ENCODE peak calls at places on chromosomes 7 and 10, in four cellular contexts. G is CD8-positive, alpha-beta T cell; K is neural crest cell; X is endodermal cell. H is an unnamed sample.

GRCh38 chr10:124033887-124034218 is 59.5 kb downstream of the CHST15 start:
- DNase-seq in G (no peak), K (no peak), X (no peak), H (no peak)

GRCh38 chr10:128095023-128095752 is 31.0 kb downstream of the MKI67 start:
- DNase-seq in G (peak), K (no peak), X (peak), H (no peak)

GRCh38 chr10:94193466-94193924 is 169.2 kb downstream of the NOC3L start:
- DNase-seq in G (no peak), K (no peak), X (peak), H (no peak)

GRCh38 chr7:138669364-138669763 is 31.8 kb downstream of the SVOPL start:
- DNase-seq in G (no peak), K (no peak), X (no peak), H (no peak)

GRCh38 chr7:4109481-4110110 is 572.5 kb upstream of the FOXK1 start:
- DNase-seq in G (no peak), K (no peak), X (no peak), H (no peak)

GRCh38 chr10:34731885-34732701 is 83.0 kb downstream of the PARD3 start:
- DNase-seq in G (no peak), K (no peak), X (no peak), H (no peak)

GRCh38 chr10:113235505-113235904 is 285.5 kb downstream of the TCF7L2 start:
- DNase-seq in G (no peak), K (no peak), X (no peak), H (no peak)

GRCh38 chr7:4753610-4754432 is 21.6 kb upstream of the AP5Z1 start:
- DNase-seq in G (peak), K (peak), X (peak), H (peak)

GRCh38 chr10:4546500-4546899 is 279.5 kb upstream of the AKR1E2 start:
- DNase-seq in G (no peak), K (no peak), X (no peak), H (no peak)

GRCh38 chr7:127824682-127825081 is 172.7 kb downstream of the SND1 start:
- DNase-seq in G (no peak), K (no peak), X (no peak), H (no peak)

GRCh38 chr7:77940647-77941046 is 142.1 kb downstream of the PHTF2 start:
- DNase-seq in G (no peak), K (peak), X (peak), H (no peak)

GRCh38 chr10:129096340-129096984 is 370.6 kb upstream of the MGMT start:
- DNase-seq in G (no peak), K (no peak), X (no peak), H (no peak)

GRCh38 chr7:20508109-20508508 is 107.4 kb upstream of the ABCB5 start:
- DNase-seq in G (no peak), K (no peak), X (peak), H (no peak)

GRCh38 chr10:116831790-116832189 is 17.5 kb upstream of the ENO4 start:
- DNase-seq in G (no peak), K (no peak), X (peak), H (no peak)

GRCh38 chr10:109914966-109915365 is 8.3 kb downstream of the XPNPEP1 start:
- DNase-seq in G (peak), K (no peak), X (no peak), H (no peak)

GRCh38 chr7:92621026-92621540 is 30.9 kb upstream of the FAM133B start:
- DNase-seq in G (peak), K (peak), X (peak), H (no peak)

GRCh38 chr10:29502351-29502750 is 132.4 kb downstream of the SVIL start:
- DNase-seq in G (no peak), K (no peak), X (no peak), H (no peak)

GRCh38 chr7:37420931-37421330 is 27.7 kb downstream of the ELMO1 start:
- DNase-seq in G (no peak), K (no peak), X (no peak), H (no peak)

GRCh38 chr10:130560079-130560478 is 423.9 kb downstream of the GLRX3 start:
- DNase-seq in G (no peak), K (no peak), X (no peak), H (no peak)

GRCh38 chr10:5038703-5039102 is 35.0 kb upstream of the AKR1C2 start:
- DNase-seq in G (no peak), K (no peak), X (no peak), H (no peak)

GRCh38 chr7:128453836-128454804 is 1.6 kb upstream of the HILPDA start:
- DNase-seq in G (no peak), K (peak), X (peak), H (no peak)

GRCh38 chr7:133051066-133051465 is 30.8 kb downstream of the CHCHD3 start:
- DNase-seq in G (no peak), K (no peak), X (no peak), H (no peak)
- TF ChIP-seq CTCF in G (no peak), K (peak), X (peak), H (peak)

GRCh38 chr10:83045731-83046130 is 1093.6 kb upstream of the GHITM start:
- DNase-seq in G (no peak), K (no peak), X (no peak), H (no peak)

DNA sequence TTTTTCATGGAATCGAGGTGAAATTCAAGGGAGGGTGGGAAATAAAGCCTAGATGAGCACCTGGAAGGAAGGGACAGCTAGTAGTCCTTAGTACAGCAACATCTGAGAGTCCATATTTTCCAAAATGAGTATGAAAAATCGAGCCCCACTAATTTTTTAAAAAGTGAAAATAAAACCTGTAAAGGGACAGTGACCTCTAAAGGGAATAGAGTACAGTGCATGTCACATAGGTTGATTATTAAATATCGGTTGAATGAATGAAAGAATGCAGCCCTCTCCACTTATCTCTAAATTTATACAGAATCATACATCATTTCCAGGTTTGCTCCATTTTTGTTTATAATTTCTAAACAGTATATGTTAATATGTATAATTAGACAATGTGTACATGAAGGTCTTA is 1088.5 kb upstream of the GHITM start:
- DNase-seq in G (no peak), K (no peak), X (no peak), H (no peak)
- TF ChIP-seq CTCF in G (no peak), K (no peak), X (peak), H (no peak)

GRCh38 chr10:101769541-101770180 is 6.3 kb downstream of the FGF8 start:
- DNase-seq in G (no peak), K (no peak), X (peak), H (no peak)
- TF ChIP-seq CTCF in G (no peak), K (no peak), X (peak), H (no peak)

DNA sequence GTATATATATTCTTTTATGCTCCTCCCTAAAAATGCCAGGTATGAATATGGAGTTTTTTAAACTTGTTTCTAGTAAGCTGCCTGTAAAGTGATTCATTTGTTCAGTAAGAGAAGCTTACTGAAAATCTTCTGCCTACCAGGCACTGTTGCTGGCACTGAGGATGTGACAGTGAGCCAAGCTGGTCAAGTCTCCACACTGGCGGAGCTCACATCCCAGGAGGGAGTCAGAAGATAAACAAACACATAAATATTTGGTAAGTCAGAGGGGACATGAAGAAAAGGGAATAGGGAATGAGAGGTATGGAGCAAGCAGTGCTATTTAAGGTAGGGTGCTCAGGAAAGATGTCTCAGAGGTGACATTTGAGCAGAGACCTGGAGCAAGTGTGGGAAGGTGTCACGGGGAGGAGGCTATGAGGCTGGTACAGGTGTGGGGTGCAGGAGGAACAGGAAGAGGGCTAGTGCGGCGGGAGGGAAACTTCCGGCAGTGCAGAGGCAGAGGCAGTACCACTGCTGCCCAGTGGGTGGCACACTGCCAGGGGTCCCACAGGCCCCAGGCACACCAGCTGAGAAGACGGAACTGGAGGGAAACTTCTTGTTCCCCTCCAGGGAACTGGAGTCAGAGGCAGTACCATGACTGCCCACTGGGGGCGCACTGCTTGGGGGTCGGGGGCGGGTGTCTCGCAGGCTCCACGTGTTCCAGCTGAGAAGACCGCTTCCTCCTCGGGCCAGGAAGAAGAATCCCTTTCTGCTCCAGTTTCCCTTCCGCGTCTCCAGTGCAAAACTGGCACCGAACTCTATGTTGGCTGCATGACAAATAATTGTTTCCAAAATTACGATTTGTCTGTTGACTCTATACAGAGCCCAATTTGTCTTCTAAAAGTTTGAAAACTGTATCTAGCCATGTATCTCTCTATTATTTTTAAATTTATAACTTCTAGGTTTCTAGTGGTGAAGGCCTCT is 161.0 kb downstream of the TEX36 start:
- DNase-seq in G (no peak), K (peak), X (peak), H (no peak)
- TF ChIP-seq CTCF in G (peak), K (peak), X (peak), H (peak)

DNA sequence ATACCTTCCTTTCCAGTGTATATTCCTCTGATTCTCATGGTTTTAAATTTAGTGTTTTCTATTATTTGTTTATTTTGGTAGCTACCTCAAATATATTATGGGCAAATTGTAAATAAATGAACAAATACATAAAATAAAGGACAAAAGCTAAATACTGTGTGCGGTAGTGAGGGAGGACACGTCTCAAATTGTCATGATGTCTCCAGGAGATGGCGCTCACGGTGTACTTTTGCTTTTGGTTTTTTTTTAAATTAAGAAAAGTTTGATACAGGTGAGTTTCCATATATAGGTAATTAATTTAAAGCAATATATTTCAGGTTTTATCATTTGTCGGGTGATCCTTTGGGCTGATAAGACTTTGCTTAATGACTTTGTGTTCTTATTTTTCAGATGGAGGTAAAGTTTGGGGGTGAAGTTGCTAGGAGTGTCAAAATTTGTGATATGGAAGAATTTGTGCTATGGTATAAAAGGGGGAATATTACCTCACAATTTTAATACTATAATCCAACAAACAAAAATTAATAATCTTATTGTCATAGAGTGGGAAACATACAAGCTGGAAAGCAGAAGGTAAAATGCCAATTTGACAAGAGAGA is 68.4 kb upstream of the TMEM229A start:
- DNase-seq in G (no peak), K (peak), X (peak), H (no peak)
- TF ChIP-seq CTCF in G (no peak), K (peak), X (peak), H (peak)

GRCh38 chr10:126576336-126576735 is 94.2 kb downstream of the C10orf90 start:
- DNase-seq in G (no peak), K (no peak), X (no peak), H (no peak)

GRCh38 chr10:126570631-126571170 is 99.8 kb downstream of the C10orf90 start:
- DNase-seq in G (no peak), K (no peak), X (no peak), H (no peak)

GRCh38 chr10:126568809-126569208 is 101.7 kb downstream of the C10orf90 start:
- DNase-seq in G (no peak), K (no peak), X (peak), H (no peak)

GRCh38 chr10:126569513-126570447 is 100.7 kb downstream of the C10orf90 start:
- DNase-seq in G (no peak), K (no peak), X (no peak), H (no peak)

GRCh38 chr10:126571203-126571602 is 99.3 kb downstream of the C10orf90 start:
- DNase-seq in G (no peak), K (no peak), X (peak), H (no peak)
- TF ChIP-seq CTCF in G (no peak), K (no peak), X (peak), H (no peak)

DNA sequence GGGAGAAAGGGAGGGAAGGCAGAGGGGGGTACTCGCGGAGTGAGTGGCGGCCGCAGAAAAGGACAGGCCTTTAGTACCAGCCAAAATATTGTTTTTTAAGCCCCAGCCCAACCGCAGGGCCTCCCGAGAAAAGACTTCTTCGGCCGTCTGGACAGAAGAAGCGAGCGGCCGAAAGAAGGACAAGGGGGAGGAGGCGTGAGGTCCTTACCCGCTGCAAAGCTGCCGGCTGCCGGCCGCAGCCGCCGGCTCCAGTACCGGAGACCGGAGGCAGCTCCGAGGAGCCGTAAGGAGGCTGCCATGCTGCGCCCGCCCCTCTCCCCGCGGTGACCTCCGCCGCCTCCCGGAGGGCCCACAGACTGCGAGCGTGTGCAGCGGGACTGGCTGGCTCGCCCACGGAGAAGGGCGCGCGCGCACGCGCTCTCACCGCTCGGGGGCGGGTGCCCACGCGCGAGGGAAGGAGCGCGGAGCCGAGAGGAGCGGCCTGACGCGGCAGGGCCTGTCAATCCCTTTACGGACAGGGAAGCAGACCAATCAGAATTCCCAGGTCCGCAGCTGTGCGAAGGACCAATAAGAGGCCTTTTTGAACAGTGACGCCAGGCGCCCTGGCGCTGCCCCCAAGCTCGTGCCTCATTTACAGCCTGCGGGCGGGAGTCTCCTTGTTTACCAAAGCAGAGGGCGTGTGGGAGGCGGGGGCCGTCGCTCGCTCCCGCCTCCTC is at the start of gene HIBADH:
- DNase-seq in G (peak), K (peak), X (peak), H (peak)
- TF ChIP-seq CTCF in G (no peak), K (no peak), X (peak), H (no peak)

GRCh38 chr7:151032936-151033863 is 5.0 kb downstream of the ABCB8 start:
- DNase-seq in G (no peak), K (no peak), X (peak), H (no peak)
- TF ChIP-seq CTCF in G (no peak), K (no peak), X (peak), H (no peak)

GRCh38 chr10:43360086-43360485 is 11.3 kb upstream of the FXYD4 start:
- DNase-seq in G (no peak), K (no peak), X (no peak), H (no peak)

GRCh38 chr10:43361532-43362190 is 9.8 kb upstream of the FXYD4 start:
- DNase-seq in G (peak), K (no peak), X (no peak), H (no peak)

DNA sequence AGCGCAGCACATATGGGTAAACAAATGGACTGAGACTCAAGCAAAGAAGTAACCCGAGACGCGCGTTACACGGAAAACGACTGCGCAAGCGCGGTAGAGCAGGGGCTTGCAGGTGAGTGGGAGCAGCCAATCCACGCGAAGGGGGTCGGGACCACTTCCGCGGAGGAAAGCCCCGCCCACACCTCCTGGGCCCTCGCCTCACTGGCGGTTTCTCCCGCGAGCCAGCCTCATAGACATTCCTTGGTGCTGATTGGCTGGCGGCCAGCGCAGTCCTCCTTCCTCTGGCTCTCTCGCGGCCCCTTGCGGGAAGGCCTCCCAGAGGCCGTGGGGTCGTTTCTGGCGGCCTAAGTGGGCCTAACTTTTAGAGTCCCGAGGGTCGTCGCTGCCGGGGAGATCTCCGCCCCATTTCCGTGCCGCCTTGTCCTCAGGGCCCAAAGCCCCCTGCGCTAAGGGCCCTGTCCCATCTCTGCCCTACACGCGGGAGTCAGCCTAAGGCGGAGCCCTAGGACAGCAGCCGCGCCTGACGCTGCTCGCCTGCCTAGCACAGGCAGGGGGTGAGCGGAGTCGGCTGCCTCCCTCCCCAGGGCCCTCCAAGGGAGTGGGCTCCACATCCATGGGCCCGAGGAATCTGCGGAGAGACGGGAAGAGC is 9.1 kb upstream of the FXYD4 start:
- DNase-seq in G (peak), K (peak), X (peak), H (no peak)
- TF ChIP-seq CTCF in G (peak), K (no peak), X (peak), H (no peak)

H was measured in D721Med.